ENCODE peak calls at places on chromosomes 4 and X, in six cellular contexts. Y is CD4-positive, CD25-positive, alpha-beta regulatory T cell; E is NCI-H1092 treated with DMSO at 0.1 percent for 48 hours; Q is T-helper 17 cell; G is H54; T is occipital lobe. A is an unnamed sample.

GRCh38 chr4:8906668-8906970 is 35.0 kb upstream of the HMX1 start:
- DNase-seq in Y (no peak), E (no peak), Q (peak; percentile 3), G (no peak), T (no peak), A (no peak)

GRCh38 chrX:56729152-56729557 is at the start of gene NBDY:
- DNase-seq in Y (peak; percentile 54), E (peak; percentile 70), Q (peak; percentile 7), G (no peak), T (peak; percentile 26), A (peak; percentile 49)

GRCh38 chr4:121252224-121252806 is 88.2 kb upstream of the TNIP3 start:
- DNase-seq in Y (peak; percentile 58), E (peak; percentile 27), Q (peak; percentile 23), G (peak; percentile 19), T (peak; percentile 39), A (peak; percentile 67)

GRCh38 chr4:117327491-117327890 is 242.1 kb upstream of the TRAM1L1 start:
- DNase-seq in Y (no peak), E (no peak), Q (no peak), G (no peak), T (no peak), A (no peak)

GRCh38 chr4:27701563-27701962 is 840.9 kb downstream of the STIM2 start:
- DNase-seq in Y (no peak), E (no peak), Q (no peak), G (no peak), T (no peak), A (no peak)

GRCh38 chrX:16573781-16574180 is 76.2 kb upstream of the S100G start:
- DNase-seq in Y (no peak), E (no peak), Q (no peak), G (peak; percentile 15), T (no peak), A (no peak)

GRCh38 chrX:133921764-133922389 is 63.5 kb downstream of the GPC3 start:
- DNase-seq in Y (peak; percentile 44), E (peak; percentile 15), Q (no peak), G (peak; percentile 5), T (no peak), A (no peak)

GRCh38 chrX:53316121-53316859 is 34.9 kb upstream of the IQSEC2 start:
- DNase-seq in Y (no peak), E (no peak), Q (no peak), G (no peak), T (no peak), A (no peak)

GRCh38 chrX:96211953-96212352 is 472.7 kb upstream of the DIAPH2 start:
- DNase-seq in Y (no peak), E (no peak), Q (no peak), G (no peak), T (no peak), A (no peak)

A was measured in dorsolateral prefrontal cortex.